ENCODE peak calls at places on chromosomes 16 and 17, in ten cellular contexts. One of them, this sample, is unnamed.
A peak's percentile ranks its signal among the peaks of the same experiment; 100 is the strongest.

GRCh38 chr17:39196820-39197331 is 593 bp downstream of the CACNB1 start:
- DNase-seq in pulmonary artery endothelial cell: no peak
- DNase-seq in tibial artery: peak; percentile 89
- DNase-seq in activated CD4-positive, alpha-beta T cell treated with anti-CD3 and anti-CD28 coated beads, Interleukin-2, amount 10 ng/mL, durations not matched to agents 24 days and 14 days: peak; percentile 69
- DNase-seq in endothelial cell: no peak
- DNase-seq in NCI-H345: peak; percentile 45
- DNase-seq in left lung: peak; percentile 81
- DNase-seq in H54: peak; percentile 80
- DNase-seq in body of pancreas: peak; percentile 30
- DNase-seq in stimulated activated CD4-positive, alpha-beta T cell treated with anti-CD3 and anti-CD28 coated beads, Interleukin-1b, Interleukin-23, amount 100 ng/mL, for 24 hours: no peak
- DNase-seq in this sample: no peak

GRCh38 chr16:76577003-76577402 is 299.8 kb downstream of the CNTNAP4 start:
- DNase-seq in pulmonary artery endothelial cell: no peak
- DNase-seq in tibial artery: no peak
- DNase-seq in activated CD4-positive, alpha-beta T cell treated with anti-CD3 and anti-CD28 coated beads, Interleukin-2, amount 10 ng/mL, durations not matched to agents 24 days and 14 days: no peak
- DNase-seq in endothelial cell: no peak
- DNase-seq in NCI-H345: no peak
- DNase-seq in left lung: no peak
- DNase-seq in H54: no peak
- DNase-seq in body of pancreas: no peak
- DNase-seq in stimulated activated CD4-positive, alpha-beta T cell treated with anti-CD3 and anti-CD28 coated beads, Interleukin-1b, Interleukin-23, amount 100 ng/mL, for 24 hours: no peak
- DNase-seq in this sample: no peak

GRCh38 chr17:44830359-44831269 is 527 bp upstream of the GJC1 start:
- DNase-seq in pulmonary artery endothelial cell: no peak
- DNase-seq in tibial artery: peak; percentile 68
- DNase-seq in activated CD4-positive, alpha-beta T cell treated with anti-CD3 and anti-CD28 coated beads, Interleukin-2, amount 10 ng/mL, durations not matched to agents 24 days and 14 days: peak; percentile 70
- DNase-seq in endothelial cell: peak; percentile 40
- DNase-seq in NCI-H345: peak; percentile 13
- DNase-seq in left lung: no peak
- DNase-seq in H54: no peak
- DNase-seq in body of pancreas: no peak
- DNase-seq in stimulated activated CD4-positive, alpha-beta T cell treated with anti-CD3 and anti-CD28 coated beads, Interleukin-1b, Interleukin-23, amount 100 ng/mL, for 24 hours: no peak
- DNase-seq in this sample: peak; percentile 35

GRCh38 chr16:19138601-19139000 is 24.8 kb downstream of the ITPRIPL2 start:
- DNase-seq in pulmonary artery endothelial cell: no peak
- DNase-seq in tibial artery: peak; percentile 88
- DNase-seq in activated CD4-positive, alpha-beta T cell treated with anti-CD3 and anti-CD28 coated beads, Interleukin-2, amount 10 ng/mL, durations not matched to agents 24 days and 14 days: no peak
- DNase-seq in endothelial cell: peak; percentile 36
- DNase-seq in NCI-H345: peak; percentile 80
- DNase-seq in left lung: peak; percentile 71
- DNase-seq in H54: no peak
- DNase-seq in body of pancreas: peak; percentile 75
- DNase-seq in stimulated activated CD4-positive, alpha-beta T cell treated with anti-CD3 and anti-CD28 coated beads, Interleukin-1b, Interleukin-23, amount 100 ng/mL, for 24 hours: no peak
- DNase-seq in this sample: peak; percentile 59

GRCh38 chr17:35683588-35683987 is 47.9 kb upstream of the RASL10B start:
- DNase-seq in pulmonary artery endothelial cell: no peak
- DNase-seq in tibial artery: no peak
- DNase-seq in activated CD4-positive, alpha-beta T cell treated with anti-CD3 and anti-CD28 coated beads, Interleukin-2, amount 10 ng/mL, durations not matched to agents 24 days and 14 days: no peak
- DNase-seq in endothelial cell: no peak
- DNase-seq in NCI-H345: no peak
- DNase-seq in left lung: no peak
- DNase-seq in H54: no peak
- DNase-seq in body of pancreas: peak; percentile 4
- DNase-seq in stimulated activated CD4-positive, alpha-beta T cell treated with anti-CD3 and anti-CD28 coated beads, Interleukin-1b, Interleukin-23, amount 100 ng/mL, for 24 hours: no peak
- DNase-seq in this sample: no peak

GRCh38 chr17:9056566-9056965 is 35.3 kb downstream of the NTN1 start:
- DNase-seq in pulmonary artery endothelial cell: no peak
- DNase-seq in tibial artery: no peak
- DNase-seq in activated CD4-positive, alpha-beta T cell treated with anti-CD3 and anti-CD28 coated beads, Interleukin-2, amount 10 ng/mL, durations not matched to agents 24 days and 14 days: no peak
- DNase-seq in endothelial cell: no peak
- DNase-seq in NCI-H345: no peak
- DNase-seq in left lung: no peak
- DNase-seq in H54: no peak
- DNase-seq in body of pancreas: no peak
- DNase-seq in stimulated activated CD4-positive, alpha-beta T cell treated with anti-CD3 and anti-CD28 coated beads, Interleukin-1b, Interleukin-23, amount 100 ng/mL, for 24 hours: no peak
- DNase-seq in this sample: peak; percentile 90

GRCh38 chr16:68420366-68420765 is 27.9 kb downstream of the SMPD3 start:
- DNase-seq in pulmonary artery endothelial cell: no peak
- DNase-seq in tibial artery: no peak
- DNase-seq in activated CD4-positive, alpha-beta T cell treated with anti-CD3 and anti-CD28 coated beads, Interleukin-2, amount 10 ng/mL, durations not matched to agents 24 days and 14 days: no peak
- DNase-seq in endothelial cell: no peak
- DNase-seq in NCI-H345: peak; percentile 94
- DNase-seq in left lung: peak; percentile 0
- DNase-seq in H54: no peak
- DNase-seq in body of pancreas: no peak
- DNase-seq in stimulated activated CD4-positive, alpha-beta T cell treated with anti-CD3 and anti-CD28 coated beads, Interleukin-1b, Interleukin-23, amount 100 ng/mL, for 24 hours: no peak
- DNase-seq in this sample: no peak

GRCh38 chr17:5809580-5810188 is 225.4 kb upstream of the NLRP1 start:
- DNase-seq in pulmonary artery endothelial cell: no peak
- DNase-seq in tibial artery: no peak
- DNase-seq in activated CD4-positive, alpha-beta T cell treated with anti-CD3 and anti-CD28 coated beads, Interleukin-2, amount 10 ng/mL, durations not matched to agents 24 days and 14 days: no peak
- DNase-seq in endothelial cell: no peak
- DNase-seq in NCI-H345: no peak
- DNase-seq in left lung: no peak
- DNase-seq in H54: no peak
- DNase-seq in body of pancreas: no peak
- DNase-seq in stimulated activated CD4-positive, alpha-beta T cell treated with anti-CD3 and anti-CD28 coated beads, Interleukin-1b, Interleukin-23, amount 100 ng/mL, for 24 hours: no peak
- DNase-seq in this sample: no peak

GRCh38 chr16:15434425-15435215 is at the start of gene BMERB1:
- DNase-seq in pulmonary artery endothelial cell: no peak
- DNase-seq in tibial artery: peak; percentile 91
- DNase-seq in activated CD4-positive, alpha-beta T cell treated with anti-CD3 and anti-CD28 coated beads, Interleukin-2, amount 10 ng/mL, durations not matched to agents 24 days and 14 days: peak; percentile 85
- DNase-seq in endothelial cell: peak; percentile 64
- DNase-seq in NCI-H345: peak; percentile 85
- DNase-seq in left lung: peak; percentile 46
- DNase-seq in H54: peak; percentile 64
- DNase-seq in body of pancreas: peak; percentile 70
- DNase-seq in stimulated activated CD4-positive, alpha-beta T cell treated with anti-CD3 and anti-CD28 coated beads, Interleukin-1b, Interleukin-23, amount 100 ng/mL, for 24 hours: peak; percentile 28
- DNase-seq in this sample: peak; percentile 71

GRCh38 chr17:43146649-43147048 is 21.5 kb upstream of the BRCA1 start:
- DNase-seq in pulmonary artery endothelial cell: no peak
- DNase-seq in tibial artery: no peak
- DNase-seq in activated CD4-positive, alpha-beta T cell treated with anti-CD3 and anti-CD28 coated beads, Interleukin-2, amount 10 ng/mL, durations not matched to agents 24 days and 14 days: no peak
- DNase-seq in endothelial cell: no peak
- DNase-seq in NCI-H345: no peak
- DNase-seq in left lung: no peak
- DNase-seq in H54: no peak
- DNase-seq in body of pancreas: no peak
- DNase-seq in stimulated activated CD4-positive, alpha-beta T cell treated with anti-CD3 and anti-CD28 coated beads, Interleukin-1b, Interleukin-23, amount 100 ng/mL, for 24 hours: no peak
- DNase-seq in this sample: no peak

GRCh38 chr16:13168091-13168572 is 266.7 kb downstream of the SHISA9 start:
- DNase-seq in pulmonary artery endothelial cell: no peak
- DNase-seq in tibial artery: no peak
- DNase-seq in activated CD4-positive, alpha-beta T cell treated with anti-CD3 and anti-CD28 coated beads, Interleukin-2, amount 10 ng/mL, durations not matched to agents 24 days and 14 days: no peak
- DNase-seq in endothelial cell: no peak
- DNase-seq in NCI-H345: no peak
- DNase-seq in left lung: no peak
- DNase-seq in H54: no peak
- DNase-seq in body of pancreas: no peak
- DNase-seq in stimulated activated CD4-positive, alpha-beta T cell treated with anti-CD3 and anti-CD28 coated beads, Interleukin-1b, Interleukin-23, amount 100 ng/mL, for 24 hours: no peak
- DNase-seq in this sample: no peak

GRCh38 chr17:248337-249235 is 67.1 kb upstream of the DOC2B start:
- DNase-seq in pulmonary artery endothelial cell: no peak
- DNase-seq in tibial artery: peak; percentile 32
- DNase-seq in activated CD4-positive, alpha-beta T cell treated with anti-CD3 and anti-CD28 coated beads, Interleukin-2, amount 10 ng/mL, durations not matched to agents 24 days and 14 days: no peak
- DNase-seq in endothelial cell: no peak
- DNase-seq in NCI-H345: no peak
- DNase-seq in left lung: peak; percentile 16
- DNase-seq in H54: no peak
- DNase-seq in body of pancreas: peak; percentile 1
- DNase-seq in stimulated activated CD4-positive, alpha-beta T cell treated with anti-CD3 and anti-CD28 coated beads, Interleukin-1b, Interleukin-23, amount 100 ng/mL, for 24 hours: no peak
- DNase-seq in this sample: peak; percentile 40

GRCh38 chr17:78539771-78540170 is 37.4 kb downstream of the DNAH17 start:
- DNase-seq in pulmonary artery endothelial cell: no peak
- DNase-seq in tibial artery: no peak
- DNase-seq in activated CD4-positive, alpha-beta T cell treated with anti-CD3 and anti-CD28 coated beads, Interleukin-2, amount 10 ng/mL, durations not matched to agents 24 days and 14 days: no peak
- DNase-seq in endothelial cell: no peak
- DNase-seq in NCI-H345: no peak
- DNase-seq in left lung: no peak
- DNase-seq in H54: no peak
- DNase-seq in body of pancreas: no peak
- DNase-seq in stimulated activated CD4-positive, alpha-beta T cell treated with anti-CD3 and anti-CD28 coated beads, Interleukin-1b, Interleukin-23, amount 100 ng/mL, for 24 hours: no peak
- DNase-seq in this sample: no peak

GRCh38 chr17:80195671-80196529 is 24.2 kb downstream of the SGSH start:
- DNase-seq in pulmonary artery endothelial cell: no peak
- DNase-seq in tibial artery: no peak
- DNase-seq in activated CD4-positive, alpha-beta T cell treated with anti-CD3 and anti-CD28 coated beads, Interleukin-2, amount 10 ng/mL, durations not matched to agents 24 days and 14 days: peak; percentile 86
- DNase-seq in endothelial cell: peak; percentile 55
- DNase-seq in NCI-H345: no peak
- DNase-seq in left lung: no peak
- DNase-seq in H54: peak; percentile 27
- DNase-seq in body of pancreas: no peak
- DNase-seq in stimulated activated CD4-positive, alpha-beta T cell treated with anti-CD3 and anti-CD28 coated beads, Interleukin-1b, Interleukin-23, amount 100 ng/mL, for 24 hours: peak; percentile 35
- DNase-seq in this sample: no peak

GRCh38 chr17:75077072-75077489 is 10.7 kb upstream of the SLC16A5 start:
- DNase-seq in pulmonary artery endothelial cell: no peak
- DNase-seq in tibial artery: no peak
- DNase-seq in activated CD4-positive, alpha-beta T cell treated with anti-CD3 and anti-CD28 coated beads, Interleukin-2, amount 10 ng/mL, durations not matched to agents 24 days and 14 days: no peak
- DNase-seq in endothelial cell: no peak
- DNase-seq in NCI-H345: no peak
- DNase-seq in left lung: no peak
- DNase-seq in H54: no peak
- DNase-seq in body of pancreas: no peak
- DNase-seq in stimulated activated CD4-positive, alpha-beta T cell treated with anti-CD3 and anti-CD28 coated beads, Interleukin-1b, Interleukin-23, amount 100 ng/mL, for 24 hours: no peak
- DNase-seq in this sample: peak; percentile 90

GRCh38 chr17:8710766-8711165 is 33.9 kb downstream of the CCDC42 start:
- DNase-seq in pulmonary artery endothelial cell: no peak
- DNase-seq in tibial artery: peak; percentile 2
- DNase-seq in activated CD4-positive, alpha-beta T cell treated with anti-CD3 and anti-CD28 coated beads, Interleukin-2, amount 10 ng/mL, durations not matched to agents 24 days and 14 days: no peak
- DNase-seq in endothelial cell: no peak
- DNase-seq in NCI-H345: no peak
- DNase-seq in left lung: no peak
- DNase-seq in H54: no peak
- DNase-seq in body of pancreas: no peak
- DNase-seq in stimulated activated CD4-positive, alpha-beta T cell treated with anti-CD3 and anti-CD28 coated beads, Interleukin-1b, Interleukin-23, amount 100 ng/mL, for 24 hours: no peak
- DNase-seq in this sample: no peak

GRCh38 chr17:4365103-4365627 is 1.3 kb downstream of the UBE2G1 start:
- DNase-seq in pulmonary artery endothelial cell: peak; percentile 65
- DNase-seq in tibial artery: peak; percentile 96
- DNase-seq in activated CD4-positive, alpha-beta T cell treated with anti-CD3 and anti-CD28 coated beads, Interleukin-2, amount 10 ng/mL, durations not matched to agents 24 days and 14 days: peak; percentile 95
- DNase-seq in endothelial cell: peak; percentile 78
- DNase-seq in NCI-H345: peak; percentile 84
- DNase-seq in left lung: peak; percentile 94
- DNase-seq in H54: peak; percentile 88
- DNase-seq in body of pancreas: peak; percentile 94
- DNase-seq in stimulated activated CD4-positive, alpha-beta T cell treated with anti-CD3 and anti-CD28 coated beads, Interleukin-1b, Interleukin-23, amount 100 ng/mL, for 24 hours: peak; percentile 68
- DNase-seq in this sample: peak; percentile 95

GRCh38 chr16:74931445-74931844 is 53.5 kb downstream of the WDR59 start:
- DNase-seq in pulmonary artery endothelial cell: no peak
- DNase-seq in tibial artery: no peak
- DNase-seq in activated CD4-positive, alpha-beta T cell treated with anti-CD3 and anti-CD28 coated beads, Interleukin-2, amount 10 ng/mL, durations not matched to agents 24 days and 14 days: no peak
- DNase-seq in endothelial cell: no peak
- DNase-seq in NCI-H345: no peak
- DNase-seq in left lung: no peak
- DNase-seq in H54: no peak
- DNase-seq in body of pancreas: no peak
- DNase-seq in stimulated activated CD4-positive, alpha-beta T cell treated with anti-CD3 and anti-CD28 coated beads, Interleukin-1b, Interleukin-23, amount 100 ng/mL, for 24 hours: no peak
- DNase-seq in this sample: no peak

GRCh38 chr17:48596000-48596734 is 2.6 kb upstream of the HOXB5 start:
- DNase-seq in pulmonary artery endothelial cell: no peak
- DNase-seq in tibial artery: no peak
- DNase-seq in activated CD4-positive, alpha-beta T cell treated with anti-CD3 and anti-CD28 coated beads, Interleukin-2, amount 10 ng/mL, durations not matched to agents 24 days and 14 days: peak; percentile 85
- DNase-seq in endothelial cell: no peak
- DNase-seq in NCI-H345: no peak
- DNase-seq in left lung: no peak
- DNase-seq in H54: no peak
- DNase-seq in body of pancreas: no peak
- DNase-seq in stimulated activated CD4-positive, alpha-beta T cell treated with anti-CD3 and anti-CD28 coated beads, Interleukin-1b, Interleukin-23, amount 100 ng/mL, for 24 hours: no peak
- DNase-seq in this sample: no peak

GRCh38 chr17:64507418-64507766 is 615 bp downstream of the CEP95 start:
- DNase-seq in pulmonary artery endothelial cell: no peak
- DNase-seq in tibial artery: no peak
- DNase-seq in activated CD4-positive, alpha-beta T cell treated with anti-CD3 and anti-CD28 coated beads, Interleukin-2, amount 10 ng/mL, durations not matched to agents 24 days and 14 days: peak; percentile 83
- DNase-seq in endothelial cell: peak; percentile 9
- DNase-seq in NCI-H345: peak; percentile 61
- DNase-seq in left lung: no peak
- DNase-seq in H54: peak; percentile 43
- DNase-seq in body of pancreas: peak; percentile 43
- DNase-seq in stimulated activated CD4-positive, alpha-beta T cell treated with anti-CD3 and anti-CD28 coated beads, Interleukin-1b, Interleukin-23, amount 100 ng/mL, for 24 hours: no peak
- DNase-seq in this sample: no peak

GRCh38 chr16:27242868-27243590 is 25.5 kb downstream of the NSMCE1 start:
- DNase-seq in pulmonary artery endothelial cell: peak; percentile 90
- DNase-seq in tibial artery: peak; percentile 82
- DNase-seq in activated CD4-positive, alpha-beta T cell treated with anti-CD3 and anti-CD28 coated beads, Interleukin-2, amount 10 ng/mL, durations not matched to agents 24 days and 14 days: peak; percentile 78
- DNase-seq in endothelial cell: peak; percentile 39
- DNase-seq in NCI-H345: no peak
- DNase-seq in left lung: peak; percentile 49
- DNase-seq in H54: peak; percentile 65
- DNase-seq in body of pancreas: peak; percentile 60
- DNase-seq in stimulated activated CD4-positive, alpha-beta T cell treated with anti-CD3 and anti-CD28 coated beads, Interleukin-1b, Interleukin-23, amount 100 ng/mL, for 24 hours: no peak
- DNase-seq in this sample: no peak

GRCh38 chr17:41533613-41534012 is 5.5 kb upstream of the KRT19 start:
- DNase-seq in pulmonary artery endothelial cell: no peak
- DNase-seq in tibial artery: no peak
- DNase-seq in activated CD4-positive, alpha-beta T cell treated with anti-CD3 and anti-CD28 coated beads, Interleukin-2, amount 10 ng/mL, durations not matched to agents 24 days and 14 days: no peak
- DNase-seq in endothelial cell: no peak
- DNase-seq in NCI-H345: no peak
- DNase-seq in left lung: no peak
- DNase-seq in H54: no peak
- DNase-seq in body of pancreas: no peak
- DNase-seq in stimulated activated CD4-positive, alpha-beta T cell treated with anti-CD3 and anti-CD28 coated beads, Interleukin-1b, Interleukin-23, amount 100 ng/mL, for 24 hours: no peak
- DNase-seq in this sample: no peak

GRCh38 chr17:77422104-77422782 is 281.5 kb downstream of the SEC14L1 start:
- DNase-seq in pulmonary artery endothelial cell: no peak
- DNase-seq in tibial artery: no peak
- DNase-seq in activated CD4-positive, alpha-beta T cell treated with anti-CD3 and anti-CD28 coated beads, Interleukin-2, amount 10 ng/mL, durations not matched to agents 24 days and 14 days: no peak
- DNase-seq in endothelial cell: no peak
- DNase-seq in NCI-H345: no peak
- DNase-seq in left lung: no peak
- DNase-seq in H54: no peak
- DNase-seq in body of pancreas: no peak
- DNase-seq in stimulated activated CD4-positive, alpha-beta T cell treated with anti-CD3 and anti-CD28 coated beads, Interleukin-1b, Interleukin-23, amount 100 ng/mL, for 24 hours: no peak
- DNase-seq in this sample: no peak

GRCh38 chr17:69560987-69561441 is 146.5 kb downstream of the MAP2K6 start:
- DNase-seq in pulmonary artery endothelial cell: no peak
- DNase-seq in tibial artery: no peak
- DNase-seq in activated CD4-positive, alpha-beta T cell treated with anti-CD3 and anti-CD28 coated beads, Interleukin-2, amount 10 ng/mL, durations not matched to agents 24 days and 14 days: no peak
- DNase-seq in endothelial cell: no peak
- DNase-seq in NCI-H345: no peak
- DNase-seq in left lung: no peak
- DNase-seq in H54: no peak
- DNase-seq in body of pancreas: no peak
- DNase-seq in stimulated activated CD4-positive, alpha-beta T cell treated with anti-CD3 and anti-CD28 coated beads, Interleukin-1b, Interleukin-23, amount 100 ng/mL, for 24 hours: no peak
- DNase-seq in this sample: no peak

This sample was measured in right lobe of liver.